ENCODE peak calls at places on chromosomes 6 and 20, in seven cellular contexts. T, R, H, J, S, F and W are unnamed samples.

GRCh38 chr6:87675004-87675681 is 26.9 kb downstream of the AKIRIN2 start:
- DNase-seq in T (no peak), R (no peak), H (no peak), J (no peak), S (no peak), F (no peak), W (no peak)

GRCh38 chr20:2210646-2211556 is 84.9 kb upstream of the TGM3 start:
- DNase-seq in T (no peak), R (no peak), H (no peak), J (no peak), S (no peak), F (peak; percentile 14), W (peak; percentile 33)

GRCh38 chr6:87698618-87699017 is 3.4 kb downstream of the AKIRIN2 start:
- DNase-seq in T (no peak), R (no peak), H (no peak), J (no peak), S (no peak), F (peak; percentile 62), W (no peak)

GRCh38 chr6:57432162-57432561 is 114.7 kb downstream of the PRIM2 start:
- DNase-seq in T (no peak), R (no peak), H (no peak), J (no peak), S (no peak), F (no peak), W (no peak)

GRCh38 chr6:13485923-13486557 is 1.4 kb downstream of the GFOD1 start:
- DNase-seq in T (no peak), R (peak; percentile 74), H (no peak), J (no peak), S (peak; percentile 86), F (peak; percentile 64), W (peak; percentile 47)

GRCh38 chr20:54646156-54646517 is 170.7 kb downstream of the DOK5 start:
- DNase-seq in T (no peak), R (no peak), H (no peak), J (no peak), S (no peak), F (no peak), W (no peak)

GRCh38 chr6:84681693-84682326 is 82.6 kb downstream of the TBX18 start:
- DNase-seq in T (no peak), R (no peak), H (no peak), J (no peak), S (no peak), F (no peak), W (no peak)

GRCh38 chr6:122995930-122996796 is at the start of gene CLVS2:
- DNase-seq in T (no peak), R (peak; percentile 64), H (peak; percentile 33), J (no peak), S (peak; percentile 64), F (peak; percentile 89), W (no peak)

GRCh38 chr6:70706491-70707123 is 38.9 kb downstream of the SMAP1 start:
- DNase-seq in T (no peak), R (no peak), H (no peak), J (no peak), S (no peak), F (peak; percentile 71), W (peak; percentile 8)

GRCh38 chr6:56849876-56850275 is 105.0 kb upstream of the BEND6 start:
- DNase-seq in T (no peak), R (no peak), H (no peak), J (no peak), S (no peak), F (peak; percentile 65), W (no peak)

GRCh38 chr20:50516935-50517816 is 7.0 kb downstream of the PTPN1 start:
- DNase-seq in T (no peak), R (no peak), H (no peak), J (no peak), S (no peak), F (no peak), W (no peak)
- H3K27ac ChIP-seq in T (peak overlapping the region; percentile 61), R (no peak overlapping the region), H (no peak overlapping the region), J (peak overlapping the region; percentile 52), S (peak overlapping the region; percentile 79), F (no peak overlapping the region), W (peak overlapping the region; percentile 69)

GRCh38 chr6:111717621-111718020 is 111.9 kb upstream of the TRAF3IP2 start:
- DNase-seq in T (no peak), R (no peak), H (no peak), J (no peak), S (no peak), F (no peak), W (no peak)
- TF ChIP-seq POLR2AphosphoS5 in T (no peak), R (no peak), H (no peak), J (no peak), S (no peak), F (no peak), W (no peak)

DNA sequence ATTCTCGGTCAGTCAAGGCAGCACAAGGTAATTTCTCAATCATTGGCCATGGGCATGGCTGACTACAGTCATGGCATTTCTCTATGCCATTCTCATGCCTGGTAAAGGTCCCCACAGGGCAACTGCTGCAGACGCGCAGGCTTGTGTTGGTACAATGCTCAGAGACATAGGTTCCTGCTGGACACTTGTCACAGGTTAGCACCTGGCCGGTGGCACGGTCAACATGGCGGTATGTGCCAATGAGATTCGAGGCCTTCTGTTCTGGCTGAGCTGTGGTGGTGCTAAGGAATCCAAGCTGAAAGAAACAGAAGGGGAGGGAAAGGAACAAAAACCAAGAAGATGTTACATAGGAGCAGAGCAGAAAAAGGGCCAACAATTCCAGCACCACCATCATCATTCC is 23.4 kb downstream of the TNFRSF21 start:
- DNase-seq in T (no peak), R (no peak), H (no peak), J (no peak), S (no peak), F (no peak), W (no peak)
- H3K27ac ChIP-seq in T (no peak overlapping the region), R (no peak overlapping the region), H (no peak overlapping the region), J (no peak overlapping the region), S (no peak overlapping the region), F (no peak overlapping the region), W (no peak overlapping the region)

DNA sequence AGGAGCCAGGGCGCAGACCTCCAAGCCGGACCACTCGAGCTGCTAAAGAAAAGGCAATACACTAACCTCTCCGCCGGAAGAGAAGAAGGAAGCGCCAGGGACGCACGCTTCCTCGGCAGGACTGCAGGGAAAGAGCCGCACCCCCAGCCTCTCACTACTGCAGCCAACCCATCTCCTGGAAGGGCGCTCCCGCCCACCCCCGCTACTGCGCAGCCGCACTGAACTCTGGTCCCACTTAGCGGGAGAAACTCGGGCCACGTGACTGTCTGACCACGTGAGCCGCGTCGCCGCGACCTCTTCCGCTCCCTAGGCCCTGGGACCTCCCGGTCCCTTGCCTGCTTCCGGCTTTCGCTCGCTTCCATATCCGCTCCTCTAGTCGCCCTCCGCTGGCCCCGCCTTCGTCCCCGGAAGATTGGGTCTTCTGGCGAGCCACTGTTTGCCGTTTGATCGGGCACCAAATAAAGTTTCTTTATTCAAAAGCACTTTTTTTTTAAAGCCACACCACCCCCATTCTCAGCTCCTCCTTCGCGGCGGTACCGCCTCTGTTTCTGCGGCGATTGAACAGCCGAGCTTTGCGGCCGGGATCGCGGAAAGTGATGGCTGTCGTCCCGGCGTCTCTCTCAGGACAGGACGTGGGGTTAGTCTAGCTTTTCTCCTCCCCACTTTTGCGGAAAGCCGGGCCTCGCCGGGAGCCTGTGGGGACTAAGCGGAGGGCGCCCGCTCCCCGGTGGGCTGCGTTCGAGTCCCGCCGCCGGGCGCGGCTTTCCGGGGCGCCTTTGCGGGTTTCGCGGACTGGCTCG is at the start of gene RMND1:
- DNase-seq in T (peak; percentile 100), R (peak; percentile 100), H (peak; percentile 100), J (peak; percentile 99), S (peak; percentile 100), F (peak; percentile 100), W (peak; percentile 100)
- TF ChIP-seq POLR2AphosphoS5 in T (peak; percentile 95), R (peak; percentile 78), H (peak; percentile 87), J (peak; percentile 87), S (peak; percentile 98), F (peak; percentile 78), W (peak; percentile 75)

DNA sequence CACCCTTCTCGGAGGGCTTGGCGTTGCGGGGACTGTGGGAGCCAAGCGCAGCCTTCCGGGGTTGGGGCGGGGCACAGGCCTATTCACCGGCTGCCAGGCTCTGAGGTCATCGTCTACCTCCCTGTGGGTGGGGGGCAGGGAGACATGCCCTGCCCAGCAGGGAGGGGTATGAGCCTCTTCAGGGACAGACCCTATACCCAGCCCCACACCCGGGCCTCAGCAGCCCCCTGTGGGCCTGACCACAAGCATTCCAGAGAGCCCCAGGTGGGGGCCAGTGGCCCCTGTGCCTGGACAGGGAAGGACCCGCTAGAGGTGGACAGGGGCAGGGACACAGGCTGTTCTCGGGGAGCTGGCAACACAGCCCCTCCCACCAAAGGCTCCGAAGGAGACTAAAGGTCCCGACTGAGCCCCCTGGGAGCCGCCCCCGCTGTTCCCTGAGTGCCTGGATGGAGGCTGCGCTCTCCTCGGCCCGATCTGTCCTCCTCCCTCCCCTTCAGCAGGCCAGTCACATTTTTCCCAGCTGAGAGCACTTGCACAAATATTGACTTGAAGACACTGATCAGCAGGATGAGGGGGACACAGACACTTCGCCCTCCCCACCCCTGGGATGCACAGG is 11.5 kb downstream of the LAMA5 start:
- DNase-seq in T (no peak), R (peak; percentile 88), H (no peak), J (no peak), S (no peak), F (no peak), W (no peak)
- H3K27ac ChIP-seq in T (peak overlapping the region; percentile 90), R (peak overlapping the region; percentile 90), H (peak overlapping the region; percentile 71), J (peak overlapping the region; percentile 92), S (peak overlapping the region; percentile 53), F (peak overlapping the region; percentile 79), W (no peak overlapping the region)

GRCh38 chr6:32977953-32978324 is 9.5 kb downstream of the BRD2 start:
- DNase-seq in T (no peak), R (no peak), H (no peak), J (no peak), S (no peak), F (no peak), W (no peak)
- TF ChIP-seq POLR2AphosphoS5 in T (no peak), R (no peak), H (no peak), J (no peak), S (no peak), F (no peak), W (no peak)